ENCODE peak calls at places on chromosomes 16 and 17, in seven cellular contexts. S is B cell; Q is posterior cingulate gyrus; M is upper lobe of right lung; I is GM03348; E is epithelial cell of esophagus; Y is activated effector memory CD4-positive, alpha-beta T cell treated with anti-CD3 and anti-CD28 coated beads, Interleukin-2, amount 50 U/mL, for 16 hours. C is an unnamed sample.

GRCh38 chr16:65579050-65579449 is 457.2 kb upstream of the CDH11 start:
- DNase-seq in S (no peak), Q (no peak), M (no peak), I (no peak), E (no peak), Y (no peak), C (no peak)

GRCh38 chr16:53864819-53865491 is 161.0 kb downstream of the FTO start:
- DNase-seq in S (no peak), Q (no peak), M (no peak), I (no peak), E (peak; percentile 85), Y (no peak), C (no peak)

GRCh38 chr16:75742424-75743047 is 16.2 kb upstream of the CPHXL start:
- DNase-seq in S (no peak), Q (no peak), M (no peak), I (no peak), E (no peak), Y (no peak), C (no peak)

GRCh38 chr16:57680842-57681241 is 12.7 kb downstream of the ADGRG3 start:
- DNase-seq in S (no peak), Q (no peak), M (no peak), I (no peak), E (no peak), Y (no peak), C (no peak)

GRCh38 chr16:30459456-30459855 is 13.1 kb upstream of the ITGAL start:
- DNase-seq in S (no peak), Q (no peak), M (no peak), I (no peak), E (no peak), Y (no peak), C (no peak)

GRCh38 chr17:79258843-79259242 is 184.2 kb downstream of the ENGASE start:
- DNase-seq in S (no peak), Q (no peak), M (no peak), I (no peak), E (no peak), Y (no peak), C (no peak)

GRCh38 chr17:80451104-80451775 is 25.2 kb downstream of the NPTX1 start:
- DNase-seq in S (no peak), Q (no peak), M (no peak), I (no peak), E (no peak), Y (no peak), C (no peak)

GRCh38 chr16:2709588-2709984 is 10.4 kb downstream of the PRSS27 start:
- DNase-seq in S (no peak), Q (no peak), M (no peak), I (no peak), E (no peak), Y (no peak), C (no peak)

GRCh38 chr16:75860654-75861053 is 134.4 kb upstream of the CPHXL start:
- DNase-seq in S (no peak), Q (peak; percentile 64), M (no peak), I (no peak), E (peak; percentile 16), Y (no peak), C (no peak)

GRCh38 chr16:4293822-4294457 is 21.1 kb upstream of the TFAP4 start:
- DNase-seq in S (no peak), Q (no peak), M (peak; percentile 75), I (peak; percentile 85), E (peak; percentile 59), Y (no peak), C (no peak)

GRCh38 chr16:71540-72341 is 690 bp downstream of the RHBDF1 start:
- DNase-seq in S (no peak), Q (no peak), M (peak; percentile 81), I (peak; percentile 88), E (peak; percentile 95), Y (no peak), C (no peak)

GRCh38 chr17:51445934-51446333 is 185.6 kb downstream of the UTP18 start:
- DNase-seq in S (no peak), Q (no peak), M (no peak), I (no peak), E (no peak), Y (no peak), C (no peak)

GRCh38 chr17:3986270-3986938 is 22.2 kb upstream of the ATP2A3 start:
- DNase-seq in S (no peak), Q (no peak), M (peak; percentile 27), I (no peak), E (peak; percentile 58), Y (peak; percentile 41), C (no peak)

GRCh38 chr17:57420674-57421392 is 164.5 kb downstream of the MSI2 start:
- DNase-seq in S (no peak), Q (no peak), M (no peak), I (no peak), E (no peak), Y (no peak), C (no peak)